ENCODE peak calls at places on chromosomes 2 and 18, in ten cellular contexts. B is nephron progenitor cell; M is A549; J is hypothalamus; U is T1000; E is retinal pigment epithelial cell; P is psoas muscle; A is heart left ventricle; V is stimulated activated CD8-positive, alpha-beta memory T cell treated with anti-CD3 and anti-CD28 coated beads, Interleukin-2, amount 100 ng/mL, for 48 hours; K is GM12891. Q is an unnamed sample.

GRCh38 chr18:9612989-9613388 is 1.4 kb downstream of the PPP4R1 start:
- DNase-seq in P (no peak), E (no peak), B (no peak), J (no peak), K (no peak), V (no peak), A (no peak), M (no peak), U (no peak), Q (no peak)

GRCh38 chr2:196293751-196294486 is 122.5 kb upstream of the STK17B start:
- DNase-seq in M (peak), V (no peak), B (no peak), U (no peak), J (no peak), A (no peak), K (no peak), E (no peak), P (no peak), Q (no peak)

GRCh38 chr18:2912357-2913299 is 65.8 kb downstream of the EMILIN2 start:
- DNase-seq in A (no peak), K (no peak), M (no peak), P (no peak), B (no peak), J (no peak), U (no peak), V (no peak), E (no peak), Q (no peak)

GRCh38 chr2:59882279-59882678 is 671.2 kb downstream of the BCL11A start:
- DNase-seq in V (no peak), M (no peak), J (no peak), K (no peak), B (no peak), E (no peak), U (no peak), A (no peak), P (no peak), Q (no peak)

GRCh38 chr2:2806711-2807110 is 475.6 kb upstream of the MYT1L start:
- DNase-seq in A (no peak), E (no peak), V (no peak), M (no peak), K (no peak), B (no peak), P (no peak), J (no peak), U (no peak), Q (no peak)

GRCh38 chr2:73856214-73856613 is 27.5 kb downstream of the STAMBP start:
- DNase-seq in A (no peak), V (no peak), P (no peak), U (no peak), J (no peak), K (no peak), M (no peak), B (no peak), E (no peak), Q (no peak)

GRCh38 chr2:204353823-204354222 is 191.5 kb upstream of the PARD3B start:
- DNase-seq in U (no peak), P (no peak), V (no peak), J (no peak), M (no peak), A (no peak), B (no peak), E (no peak), K (no peak), Q (no peak)

GRCh38 chr2:1538663-1539062 is 125.4 kb downstream of the TPO start:
- DNase-seq in K (peak), E (no peak), B (no peak), V (no peak), P (no peak), A (no peak), J (no peak), M (peak), U (no peak), Q (no peak)

GRCh38 chr2:175844169-175844568 is 157.9 kb downstream of the LNPK start:
- DNase-seq in V (no peak), J (no peak), A (no peak), M (no peak), P (no peak), B (no peak), U (no peak), K (no peak), E (peak), Q (no peak)

GRCh38 chr2:88828397-88829137 is 137.1 kb downstream of the RPIA start:
- DNase-seq in A (peak), E (no peak), P (peak), M (no peak), J (no peak), K (no peak), U (no peak), B (no peak), V (no peak), Q (no peak)

GRCh38 chr2:58042486-58042970 is 4.1 kb upstream of the VRK2 start:
- DNase-seq in M (peak), J (no peak), E (peak), P (no peak), K (no peak), A (no peak), U (peak), V (no peak), B (no peak), Q (no peak)

GRCh38 chr2:48347712-48348111 is 182.2 kb upstream of the STON1 start:
- DNase-seq in M (peak), B (no peak), E (no peak), J (no peak), K (no peak), V (no peak), P (no peak), U (no peak), A (no peak), Q (no peak)

GRCh38 chr2:96470636-96471035 is 34.5 kb downstream of the NEURL3 start:
- DNase-seq in J (peak), U (no peak), V (peak), B (peak), M (peak), E (no peak), A (peak), K (peak), P (peak), Q (peak)

GRCh38 chr18:59623456-59624383 is 73.5 kb downstream of the CCBE1 start:
- DNase-seq in K (no peak), E (no peak), U (no peak), M (no peak), P (no peak), A (no peak), J (no peak), B (no peak), V (no peak), Q (no peak)

GRCh38 chr2:28082131-28082530 is 191.6 kb downstream of the BABAM2 start:
- DNase-seq in P (no peak), J (no peak), V (no peak), B (no peak), M (no peak), E (no peak), K (no peak), U (no peak), A (no peak), Q (no peak)

GRCh38 chr2:126049461-126049860 is 606.5 kb upstream of the GYPC start:
- DNase-seq in J (no peak), K (no peak), M (no peak), E (no peak), U (no peak), V (no peak), A (no peak), P (no peak), B (no peak), Q (no peak)

GRCh38 chr2:197556456-197556855 is 40.6 kb downstream of the MOB4 start:
- DNase-seq in M (peak), V (no peak), B (no peak), A (no peak), E (no peak), U (no peak), K (no peak), P (no peak), J (no peak), Q (peak)

GRCh38 chr2:8673381-8673780 is 8.5 kb upstream of the ID2 start:
- DNase-seq in U (no peak), M (no peak), B (no peak), K (no peak), P (no peak), A (no peak), E (no peak), J (no peak), V (no peak), Q (no peak)

Q was measured in hippocampal formation.